ENCODE peak calls at places on chromosome 3, in seven cellular contexts. K, B, P, S, A, G and J are unnamed samples.

GRCh38 chr3:52528596-52529375 is 4.9 kb downstream of the NT5DC2 start:
- DNase-seq in K (no peak), B (no peak), P (no peak), S (no peak), A (peak; percentile 13), G (no peak), J (no peak)

GRCh38 chr3:33490641-33491241 is 50.5 kb upstream of the UBP1 start:
- DNase-seq in K (no peak), B (no peak), P (no peak), S (no peak), A (no peak), G (no peak), J (no peak)

GRCh38 chr3:46406786-46407611 is at the start of the genes CCR5AS and CCRL2:
- DNase-seq in K (no peak), B (no peak), P (peak; percentile 57), S (peak; percentile 3), A (peak; percentile 81), G (no peak), J (peak; percentile 73)

GRCh38 chr3:141739731-141740130 is 1.6 kb downstream of the RNF7 start:
- DNase-seq in K (no peak), B (no peak), P (no peak), S (no peak), A (no peak), G (no peak), J (no peak)

GRCh38 chr3:183817639-183818038 is 7.7 kb downstream of the MAP6D1 start:
- DNase-seq in K (no peak), B (no peak), P (no peak), S (no peak), A (no peak), G (no peak), J (no peak)

GRCh38 chr3:115428825-115429224 is 194.5 kb upstream of the GAP43 start:
- DNase-seq in K (no peak), B (no peak), P (no peak), S (no peak), A (no peak), G (no peak), J (peak; percentile 9)

GRCh38 chr3:134035836-134036235 is 6.1 kb upstream of the SLCO2A1 start:
- DNase-seq in K (no peak), B (no peak), P (no peak), S (no peak), A (no peak), G (no peak), J (no peak)

GRCh38 chr3:170713648-170714047 is 127.8 kb upstream of the SLC7A14 start:
- DNase-seq in K (no peak), B (no peak), P (no peak), S (no peak), A (no peak), G (no peak), J (no peak)

GRCh38 chr3:186220365-186220764 is 111.5 kb upstream of the ETV5 start:
- DNase-seq in K (no peak), B (no peak), P (no peak), S (no peak), A (no peak), G (no peak), J (no peak)

GRCh38 chr3:126083138-126083445 is 832 bp downstream of the SLC41A3 start:
- DNase-seq in K (no peak), B (no peak), P (no peak), S (no peak), A (no peak), G (no peak), J (no peak)

GRCh38 chr3:58386966-58387365 is 46.7 kb downstream of the PDHB start:
- DNase-seq in K (no peak), B (peak; percentile 78), P (no peak), S (peak; percentile 69), A (peak; percentile 32), G (no peak), J (peak; percentile 55)

GRCh38 chr3:39124876-39125836 is 17.7 kb downstream of the TTC21A start:
- DNase-seq in K (no peak), B (no peak), P (no peak), S (no peak), A (no peak), G (no peak), J (no peak)

GRCh38 chr3:69203631-69204314 is 81.4 kb upstream of the LMOD3 start:
- DNase-seq in K (no peak), B (no peak), P (no peak), S (no peak), A (no peak), G (no peak), J (no peak)

GRCh38 chr3:54882114-54882833 is 45.6 kb downstream of the LRTM1 start:
- DNase-seq in K (no peak), B (no peak), P (no peak), S (peak; percentile 93), A (no peak), G (no peak), J (peak; percentile 48)

GRCh38 chr3:39267631-39268553 is 11.9 kb downstream of the CX3CR1 start:
- DNase-seq in K (no peak), B (no peak), P (no peak), S (no peak), A (no peak), G (no peak), J (no peak)

GRCh38 chr3:195240939-195241338 is 30.0 kb downstream of the XXYLT1 start:
- DNase-seq in K (no peak), B (peak; percentile 23), P (no peak), S (no peak), A (no peak), G (no peak), J (no peak)

GRCh38 chr3:74532446-74532845 is 82.0 kb downstream of the CNTN3 start:
- DNase-seq in K (no peak), B (no peak), P (no peak), S (peak; percentile 74), A (no peak), G (no peak), J (peak; percentile 21)

GRCh38 chr3:125189378-125190165 is 23.0 kb downstream of the SLC12A8 start:
- DNase-seq in K (no peak), B (no peak), P (no peak), S (no peak), A (no peak), G (no peak), J (no peak)

GRCh38 chr3:194560047-194560446 is 73.2 kb downstream of the TMEM44 start:
- DNase-seq in K (no peak), B (no peak), P (no peak), S (no peak), A (no peak), G (no peak), J (no peak)

GRCh38 chr3:180072786-180073185 is 36.0 kb upstream of the PEX5L start:
- DNase-seq in K (no peak), B (no peak), P (no peak), S (no peak), A (no peak), G (no peak), J (no peak)

GRCh38 chr3:150309557-150309956 is 98.5 kb upstream of the TSC22D2 start:
- DNase-seq in K (no peak), B (no peak), P (no peak), S (peak; percentile 42), A (no peak), G (no peak), J (no peak)

GRCh38 chr3:118984699-118985098 is 49.9 kb downstream of the IGSF11 start:
- DNase-seq in K (no peak), B (no peak), P (no peak), S (no peak), A (no peak), G (no peak), J (no peak)

GRCh38 chr3:139537325-139537724 is 2.2 kb downstream of the RBP1 start:
- DNase-seq in K (no peak), B (no peak), P (no peak), S (no peak), A (no peak), G (no peak), J (no peak)